ENCODE peak calls at places on chromosomes 16 and 17, in four cellular contexts. I is stomach, R is A549, T is psoas muscle. N is an unnamed sample. For H3K9me3, the result is how much of the 10 kb centered on the place peaks cover.

GRCh38 chr16:82987767-82988166 is 361.0 kb downstream of the CDH13 start:
- DNase-seq in I (no peak), R (no peak), T (no peak), N (no peak)

GRCh38 chr17:78397681-78398101 is 19.2 kb downstream of the PGS1 start:
- DNase-seq in I (no peak), R (no peak), T (peak), N (no peak)

GRCh38 chr16:24151482-24151939 is 104.6 kb upstream of the CACNG3 start:
- DNase-seq in I (no peak), R (no peak), T (no peak), N (no peak)

GRCh38 chr17:62950067-62950466 is 16.0 kb upstream of the TANC2 start:
- DNase-seq in I (peak), R (peak), T (no peak), N (no peak)

GRCh38 chr17:83109793-83110645 is 30.6 kb downstream of the METRNL start:
- DNase-seq in I (peak), R (peak), T (peak), N (peak)

GRCh38 chr17:43094129-43094834 is 30.9 kb downstream of the BRCA1 start:
- DNase-seq in I (no peak), R (no peak), T (no peak), N (no peak)

GRCh38 chr17:74749262-74750038 is 1.0 kb downstream of the NHERF1 start:
- DNase-seq in I (no peak), R (no peak), T (peak), N (peak)

GRCh38 chr17:67569873-67570272 is 147.9 kb upstream of the NOL11 start:
- DNase-seq in I (no peak), R (no peak), T (no peak), N (no peak)

GRCh38 chr16:89844739-89845339 is 16.6 kb downstream of the SPIRE2 start:
- DNase-seq in I (no peak), R (no peak), T (no peak), N (no peak)

GRCh38 chr16:89841275-89841674 is 13.0 kb downstream of the SPIRE2 start:
- DNase-seq in I (no peak), R (no peak), T (no peak), N (no peak)

GRCh38 chr16:89842471-89843408 is 14.5 kb downstream of the SPIRE2 start:
- DNase-seq in I (no peak), R (no peak), T (no peak), N (no peak)

GRCh38 chr16:89845417-89845816 is 17.1 kb downstream of the SPIRE2 start:
- DNase-seq in I (no peak), R (no peak), T (no peak), N (no peak)

GRCh38 chr16:89843409-89844350 is 15.4 kb downstream of the SPIRE2 start:
- DNase-seq in I (no peak), R (no peak), T (no peak), N (no peak)
- H3K27ac ChIP-seq in I (peak), R (no peak), T (no peak), N (no peak)

GRCh38 chr17:7951143-7951792 is 19.3 kb downstream of the CNTROB start:
- DNase-seq in I (no peak), R (no peak), T (no peak), N (no peak)
- TF ChIP-seq CTCF in I (no peak), R (no peak), T (no peak), N (no peak)

DNA sequence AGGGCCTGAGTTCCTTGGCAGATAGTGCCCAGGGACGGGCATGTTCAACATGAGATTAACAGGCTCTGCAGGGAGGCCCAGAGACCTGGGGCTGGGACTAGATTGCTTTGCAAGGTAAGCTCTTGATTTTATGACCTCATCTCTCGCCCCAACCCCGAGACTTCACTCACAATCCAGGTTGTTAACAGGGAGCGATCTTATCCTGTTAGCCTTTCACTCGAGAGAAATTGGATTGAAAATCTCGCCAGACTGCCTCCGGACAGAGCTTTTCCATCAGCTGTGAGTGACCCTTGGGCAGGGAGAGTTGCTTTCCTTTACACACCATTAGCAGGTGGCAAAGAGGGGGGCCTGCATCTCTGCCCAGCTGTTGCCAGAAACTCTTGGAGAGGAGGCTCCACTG is 521.7 kb upstream of the EEF2KMT start:
- DNase-seq in I (no peak), R (no peak), T (no peak), N (no peak)
- H3K9me3 ChIP-seq in I (under half), R (under half), T (under half), N (under half)

GRCh38 chr17:49725453-49725852 is 17.7 kb upstream of the SLC35B1 start:
- DNase-seq in I (no peak), R (no peak), T (no peak), N (no peak)
- H3K27ac ChIP-seq in I (no peak), R (no peak), T (no peak), N (no peak)

GRCh38 chr16:67407788-67408452 is 8.4 kb downstream of the ZDHHC1 start:
- DNase-seq in I (no peak), R (no peak), T (no peak), N (no peak)
- TF ChIP-seq CTCF in I (no peak), R (no peak), T (no peak), N (no peak)

GRCh38 chr17:55606431-55606830 is 95.2 kb upstream of the SMIM36 start:
- DNase-seq in I (no peak), R (no peak), T (no peak), N (no peak)

GRCh38 chr17:55607736-55608341 is 96.6 kb upstream of the SMIM36 start:
- DNase-seq in I (peak), R (peak), T (peak), N (peak)

GRCh38 chr17:55598495-55598894 is 87.2 kb upstream of the SMIM36 start:
- DNase-seq in I (no peak), R (no peak), T (no peak), N (no peak)

GRCh38 chr17:55605705-55606104 is 94.5 kb upstream of the SMIM36 start:
- DNase-seq in I (no peak), R (no peak), T (no peak), N (no peak)

DNA sequence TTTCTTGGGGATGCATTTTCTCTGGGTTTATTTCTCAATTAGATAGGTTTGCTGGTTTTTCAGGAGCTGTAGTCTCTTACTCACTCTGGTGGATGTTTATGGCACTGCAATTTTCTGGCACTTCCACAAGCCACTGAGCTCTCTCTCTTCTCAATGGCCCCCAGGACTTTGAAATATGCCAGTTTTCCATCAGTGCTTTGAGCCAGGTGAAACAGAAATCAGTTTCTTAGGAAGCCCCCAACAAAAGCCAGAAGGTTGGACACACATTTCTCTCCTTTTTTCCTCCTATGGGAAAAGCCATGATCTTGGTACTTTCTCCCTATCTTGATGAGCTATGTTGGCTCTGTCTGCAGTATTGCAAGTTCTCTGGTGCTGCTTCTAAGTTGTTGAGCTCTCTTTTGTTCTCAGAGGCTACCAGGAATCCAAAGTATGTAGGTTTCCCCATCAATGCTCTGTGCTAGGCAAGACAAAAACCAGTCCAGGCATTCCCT is 90.7 kb upstream of the SMIM36 start:
- DNase-seq in I (no peak), R (peak), T (no peak), N (no peak)
- H3K9me3 ChIP-seq in I (under half), R (under half), T (under half), N (under half)

DNA sequence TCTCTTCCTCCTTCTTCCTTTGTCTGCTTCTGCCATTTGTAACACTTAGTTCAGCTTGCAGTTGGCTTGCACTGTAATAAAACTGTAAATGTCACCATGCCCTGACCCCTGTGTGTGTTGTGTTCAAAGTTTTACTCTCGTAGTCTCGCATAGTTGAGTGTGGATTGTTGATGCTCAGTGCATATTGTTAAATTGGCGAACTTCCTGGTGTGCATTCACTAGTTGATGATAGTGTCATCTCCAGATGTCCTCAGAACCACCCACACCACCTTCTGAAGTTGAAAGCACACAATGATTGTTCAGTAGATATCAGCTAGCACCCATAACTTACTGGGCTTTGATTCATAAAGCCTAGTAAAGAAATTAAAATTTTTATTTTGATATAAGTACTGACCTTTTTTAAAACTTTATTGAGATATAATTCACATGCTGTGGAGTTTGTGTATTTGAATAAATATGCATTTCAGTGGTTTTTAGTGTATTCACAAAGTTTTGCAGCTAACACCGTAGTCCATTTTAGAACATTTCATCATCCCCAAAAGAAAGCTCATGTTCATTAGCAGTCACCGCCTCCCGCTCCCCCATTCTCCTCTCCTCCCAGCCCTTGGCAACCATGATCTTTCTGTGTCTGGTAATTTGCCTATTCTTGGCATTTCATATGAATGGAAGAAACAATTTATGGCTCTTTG is 25.0 kb downstream of the USP10 start:
- DNase-seq in I (no peak), R (no peak), T (no peak), N (no peak)
- H3K27ac ChIP-seq in I (no peak), R (no peak), T (no peak), N (no peak)

DNA sequence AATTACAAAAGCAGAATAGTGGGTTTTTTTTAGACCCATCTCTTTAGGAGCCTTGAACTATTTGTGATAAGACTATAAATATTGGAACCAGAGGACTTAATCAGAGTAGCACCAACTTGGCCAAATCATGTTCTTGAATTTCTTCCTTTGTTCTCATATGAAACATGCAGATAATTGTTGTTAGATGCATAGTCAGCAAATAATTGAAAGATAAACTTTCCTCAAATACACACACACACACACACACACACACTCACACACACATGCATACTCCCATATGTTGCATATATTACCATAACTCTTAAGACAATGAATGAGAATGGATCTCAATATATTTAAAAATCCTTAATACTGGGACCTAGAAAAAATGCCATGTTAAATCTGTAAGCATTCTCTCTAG is 310.4 kb downstream of the KCNJ2 start:
- DNase-seq in I (no peak), R (no peak), T (no peak), N (no peak)
- TF ChIP-seq CTCF in I (no peak), R (no peak), T (no peak), N (no peak)

GRCh38 chr16:73916839-73917594 is 379.6 kb upstream of the PSMD7 start:
- DNase-seq in I (no peak), R (no peak), T (no peak), N (no peak)

GRCh38 chr16:73915939-73916451 is 380.6 kb upstream of the PSMD7 start:
- DNase-seq in I (no peak), R (no peak), T (no peak), N (no peak)

DNA sequence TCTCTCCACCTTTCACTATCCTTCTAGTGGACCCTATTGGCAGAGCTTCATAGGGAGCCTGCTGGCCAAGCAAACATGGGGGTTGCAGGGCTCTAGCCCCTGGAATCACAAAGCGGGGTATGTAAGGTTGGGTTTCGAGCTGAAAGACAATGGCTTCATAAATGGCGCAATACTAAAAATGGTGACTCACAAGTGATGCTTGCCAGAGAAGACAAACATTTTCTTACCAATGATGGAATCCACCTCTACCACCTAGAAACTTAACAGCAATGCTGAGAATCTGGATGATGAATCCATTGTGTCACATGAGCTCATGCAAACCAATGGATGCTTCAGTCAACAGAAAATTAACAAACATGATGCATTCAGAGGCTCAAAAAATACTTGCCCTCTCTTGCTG is 375.3 kb upstream of the PSMD7 start:
- DNase-seq in I (no peak), R (no peak), T (no peak), N (no peak)
- H3K9me3 ChIP-seq in I (under half), R (under half), T (under half), N (under half)

GRCh38 chr16:67853670-67854069 is 6.2 kb upstream of the CENPT start:
- DNase-seq in I (no peak), R (no peak), T (no peak), N (no peak)

GRCh38 chr16:67858448-67858993 is 11.0 kb upstream of the CENPT start:
- DNase-seq in I (no peak), R (no peak), T (no peak), N (no peak)

GRCh38 chr16:67857547-67858233 is 10.2 kb upstream of the CENPT start:
- DNase-seq in I (peak), R (peak), T (peak), N (peak)

GRCh38 chr16:67856927-67857546 is 9.5 kb upstream of the CENPT start:
- DNase-seq in I (no peak), R (no peak), T (no peak), N (no peak)

GRCh38 chr16:67855789-67856188 is 8.3 kb upstream of the CENPT start:
- DNase-seq in I (no peak), R (no peak), T (no peak), N (no peak)
- H3K27ac ChIP-seq in I (no peak), R (no peak), T (peak), N (no peak)

N was measured in upper lobe of right lung.